ENCODE peak calls at places on chromosomes 4 and X, in nine cellular contexts. J is cardiac muscle cell, L is fibroblast of lung, S is right atrium auricular region, I is heart right ventricle, H is coronary artery, C is kidney, D is endothelial cell of umbilical vein, K is A549. Y is an unnamed sample.

GRCh38 chr4:7980036-7980435 is 40.4 kb upstream of the AFAP1 start:
- DNase-seq in J (peak; percentile 16), L (peak; percentile 63), S (no peak), I (no peak), H (no peak), C (no peak), D (no peak), K (no peak), Y (peak; percentile 33)

GRCh38 chr4:124530464-124531077 is 182.0 kb downstream of the ANKRD50 start:
- DNase-seq in J (no peak), L (no peak), S (no peak), I (no peak), H (no peak), C (no peak), D (no peak), K (no peak), Y (no peak)

GRCh38 chrX:133783273-133783672 is 202.1 kb downstream of the GPC3 start:
- DNase-seq in J (no peak), L (no peak), S (no peak), I (no peak), H (no peak), C (no peak), D (no peak), K (no peak), Y (no peak)

GRCh38 chr4:183873389-183874185 is 31.5 kb upstream of the STOX2 start:
- DNase-seq in J (no peak), L (peak; percentile 11), S (no peak), I (no peak), H (no peak), C (no peak), D (no peak), K (no peak), Y (peak; percentile 26)

GRCh38 chrX:84339507-84340364 is 151.7 kb upstream of the RPS6KA6 start:
- DNase-seq in J (peak; percentile 35), L (no peak), S (no peak), I (no peak), H (no peak), C (no peak), D (peak; percentile 41), K (peak; percentile 1), Y (peak; percentile 1)

GRCh38 chr4:104907991-104908390 is 238.7 kb upstream of the TET2 start:
- DNase-seq in J (no peak), L (no peak), S (no peak), I (no peak), H (no peak), C (no peak), D (no peak), K (no peak), Y (no peak)

GRCh38 chr4:8359193-8359592 is 81.3 kb downstream of the ACOX3 start:
- DNase-seq in J (no peak), L (no peak), S (no peak), I (no peak), H (no peak), C (no peak), D (no peak), K (no peak), Y (no peak)

GRCh38 chrX:11533211-11533651 is 132.5 kb downstream of the ARHGAP6 start:
- DNase-seq in J (peak; percentile 81), L (peak; percentile 78), S (no peak), I (no peak), H (no peak), C (no peak), D (peak; percentile 67), K (peak; percentile 22), Y (peak; percentile 53)

GRCh38 chrX:13428055-13428786 is 108.4 kb upstream of the ATXN3L start:
- DNase-seq in J (peak; percentile 67), L (peak; percentile 83), S (no peak), I (no peak), H (no peak), C (no peak), D (peak; percentile 76), K (peak; percentile 24), Y (peak; percentile 69)

GRCh38 chrX:24428518-24428917 is 36.6 kb upstream of the PDK3 start:
- DNase-seq in J (no peak), L (no peak), S (no peak), I (no peak), H (no peak), C (no peak), D (peak; percentile 55), K (no peak), Y (no peak)

GRCh38 chr4:2788532-2789103 is 4.3 kb upstream of the SH3BP2 start:
- DNase-seq in J (peak; percentile 30), L (no peak), S (no peak), I (peak; percentile 82), H (peak; percentile 71), C (peak; percentile 72), D (no peak), K (no peak), Y (no peak)

GRCh38 chr4:29277381-29277780 is 1442.8 kb upstream of the PCDH7 start:
- DNase-seq in J (peak; percentile 2), L (peak; percentile 40), S (no peak), I (no peak), H (no peak), C (no peak), D (peak; percentile 20), K (no peak), Y (peak; percentile 3)

GRCh38 chr4:8727131-8727530 is 134.6 kb downstream of the CPZ start:
- DNase-seq in J (no peak), L (no peak), S (peak; percentile 38), I (no peak), H (peak; percentile 47), C (peak; percentile 32), D (no peak), K (no peak), Y (no peak)

GRCh38 chr4:117447925-117448324 is 362.5 kb upstream of the TRAM1L1 start:
- DNase-seq in J (no peak), L (no peak), S (no peak), I (no peak), H (no peak), C (no peak), D (no peak), K (no peak), Y (no peak)

GRCh38 chr4:180285796-180286195 is 1957.4 kb upstream of the TENM3 start:
- DNase-seq in J (no peak), L (no peak), S (no peak), I (no peak), H (no peak), C (no peak), D (no peak), K (no peak), Y (no peak)

GRCh38 chr4:187171731-187172339 is 448.2 kb upstream of the FAT1 start:
- DNase-seq in J (no peak), L (peak; percentile 55), S (no peak), I (no peak), H (no peak), C (no peak), D (no peak), K (no peak), Y (no peak)

GRCh38 chr4:24924309-24924781 is 11.5 kb upstream of the CCDC149 start:
- DNase-seq in J (peak; percentile 96), L (peak; percentile 99), S (no peak), I (no peak), H (no peak), C (peak; percentile 79), D (no peak), K (no peak), Y (no peak)

GRCh38 chr4:141524116-141524515 is 112.3 kb upstream of the IL15 start:
- DNase-seq in J (peak; percentile 8), L (peak; percentile 50), S (no peak), I (no peak), H (no peak), C (no peak), D (no peak), K (no peak), Y (no peak)

GRCh38 chr4:146214238-146214637 is at the start of gene REELD1:
- DNase-seq in J (no peak), L (no peak), S (no peak), I (no peak), H (no peak), C (no peak), D (no peak), K (no peak), Y (no peak)

GRCh38 chrX:63350551-63350950 is 581 bp downstream of the SPIN4 start:
- DNase-seq in J (peak; percentile 5), L (peak; percentile 22), S (no peak), I (peak; percentile 12), H (no peak), C (peak; percentile 59), D (peak; percentile 30), K (peak; percentile 14), Y (peak; percentile 29)

GRCh38 chrX:253451-254297 is 27.5 kb upstream of the PLCXD1 start:
- DNase-seq in J (no peak), L (no peak), S (no peak), I (no peak), H (peak; percentile 69), C (peak; percentile 53), D (peak; percentile 0), K (no peak), Y (no peak)

GRCh38 chr4:36411338-36411737 is 129.9 kb downstream of the DTHD1 start:
- DNase-seq in J (no peak), L (no peak), S (no peak), I (no peak), H (no peak), C (no peak), D (no peak), K (no peak), Y (no peak)

GRCh38 chr4:87512400-87512799 is 16.8 kb downstream of the SPARCL1 start:
- DNase-seq in J (no peak), L (no peak), S (no peak), I (no peak), H (no peak), C (no peak), D (no peak), K (no peak), Y (no peak)
- H3K27ac ChIP-seq in J (no peak overlapping the region), L (no peak overlapping the region), S (no peak overlapping the region), I (peak overlapping the region; percentile 93), H (peak overlapping the region; percentile 47), C (no peak overlapping the region), D (no peak overlapping the region), K (no peak overlapping the region), Y (no peak overlapping the region)

DNA sequence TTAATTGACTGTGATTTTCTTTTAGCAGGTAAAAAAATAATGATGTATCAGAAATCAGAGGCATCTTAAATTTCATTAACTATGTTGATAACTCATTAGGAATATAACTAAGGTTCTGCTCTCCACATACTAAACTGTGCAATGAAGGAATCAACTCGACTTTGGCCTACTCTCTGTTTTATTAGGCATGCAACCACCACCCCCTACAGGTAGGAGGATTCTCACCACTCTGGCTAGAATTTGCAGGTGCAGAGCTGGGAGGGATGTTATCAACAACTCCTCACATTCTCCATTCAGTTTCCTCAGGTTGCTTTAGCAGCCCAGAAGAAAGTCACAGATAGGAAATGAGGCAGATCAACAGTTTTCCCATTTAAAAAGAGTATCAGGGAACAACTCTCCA is 160.1 kb downstream of the COX18 start:
- DNase-seq in J (peak; percentile 22), L (no peak), S (no peak), I (no peak), H (no peak), C (no peak), D (no peak), K (no peak), Y (no peak)
- TF ChIP-seq CTCF in J (peak; percentile 19), L (no peak), S (peak; percentile 35), I (no peak), H (no peak), C (peak; percentile 37), D (no peak), K (no peak), Y (no peak)

GRCh38 chr4:80540349-80540748 is 204.8 kb downstream of the CFAP299 start:
- DNase-seq in J (no peak), L (no peak), S (no peak), I (no peak), H (no peak), C (no peak), D (no peak), K (no peak), Y (no peak)
- H3K27ac ChIP-seq in J (no peak overlapping the region), L (no peak overlapping the region), S (no peak overlapping the region), I (no peak overlapping the region), H (no peak overlapping the region), C (no peak overlapping the region), D (no peak overlapping the region), K (no peak overlapping the region), Y (no peak overlapping the region)

GRCh38 chr4:75056277-75056676 is 123.4 kb downstream of the PARM1 start:
- DNase-seq in J (no peak), L (no peak), S (no peak), I (no peak), H (no peak), C (no peak), D (no peak), K (no peak), Y (no peak)
- TF ChIP-seq CTCF in J (no peak), L (no peak), S (peak; percentile 44), I (peak; percentile 9), H (no peak), C (no peak), D (no peak), K (no peak), Y (no peak)